ENCODE peak calls at places on chromosomes 4 and X, in four cellular contexts. W, A, D and Q are unnamed samples. For H3K4me1, the result is how much of the 10 kb centered on the place peaks cover.

GRCh38 chrX:2497961-2498780 is 2.6 kb downstream of the DHRSX start:
- DNase-seq in W (no peak), D (no peak), A (no peak), Q (peak)

GRCh38 chr4:28167411-28167810 is 1306.8 kb downstream of the STIM2 start:
- DNase-seq in A (no peak), W (no peak), D (no peak), Q (no peak)

GRCh38 chrX:13934731-13935130 is 95.0 kb downstream of the GEMIN8 start:
- DNase-seq in W (no peak), D (no peak), A (no peak), Q (no peak)

GRCh38 chrX:70672326-70672725 is 227.7 kb downstream of the DLG3 start:
- DNase-seq in W (no peak), A (no peak), D (no peak), Q (no peak)

GRCh38 chr4:156693557-156693956 is 278.0 kb downstream of the PDGFC start:
- DNase-seq in W (no peak), A (no peak), D (no peak), Q (no peak)

GRCh38 chr4:98661356-98662054 is 3.1 kb upstream of the TSPAN5 start:
- DNase-seq in D (no peak), A (no peak), W (no peak), Q (no peak)

GRCh38 chr4:157014621-157015591 is 43.3 kb upstream of the PDGFC start:
- DNase-seq in W (no peak), A (no peak), D (no peak), Q (no peak)

GRCh38 chr4:148445071-148445902 is 3.1 kb upstream of the NR3C2 start:
- DNase-seq in D (peak), W (peak), A (peak), Q (peak)

GRCh38 chr4:108001540-108001939 is 11.9 kb downstream of the HADH start:
- DNase-seq in A (no peak), W (no peak), D (no peak), Q (no peak)

GRCh38 chr4:2417196-2417764 is 1.2 kb downstream of the ZFYVE28 start:
- DNase-seq in W (no peak), D (no peak), A (no peak), Q (no peak)

GRCh38 chrX:30654989-30655607 is 1.9 kb downstream of the GK start:
- DNase-seq in D (no peak), W (no peak), A (no peak), Q (no peak)

GRCh38 chr4:133146574-133147198 is 2.4 kb upstream of the PCDH10 start:
- DNase-seq in W (peak), D (no peak), A (peak), Q (no peak)

GRCh38 chr4:153514001-153514526 is 47.9 kb downstream of the TMEM131L start:
- DNase-seq in A (no peak), W (no peak), D (no peak), Q (no peak)

GRCh38 chr4:87806520-87806919 is 7.2 kb downstream of the IBSP start:
- DNase-seq in W (no peak), D (no peak), A (no peak), Q (no peak)

GRCh38 chrX:74529311-74529710 is 85.1 kb downstream of the RLIM start:
- DNase-seq in D (no peak), W (no peak), A (no peak), Q (no peak)

GRCh38 chr4:128980816-128981326 is 112.5 kb downstream of the SCLT1 start:
- DNase-seq in D (no peak), W (no peak), A (no peak), Q (no peak)

GRCh38 chrX:87578978-87579377 is 61.4 kb downstream of the KLHL4 start:
- DNase-seq in D (no peak), A (no peak), W (no peak), Q (no peak)

GRCh38 chr4:48175806-48176205 is 41.8 kb upstream of the TXK start:
- DNase-seq in D (no peak), A (no peak), W (no peak), Q (no peak)

GRCh38 chr4:85508654-85509053 is 33.7 kb downstream of the ARHGAP24 start:
- DNase-seq in D (no peak), A (no peak), W (no peak), Q (no peak)

GRCh38 chr4:173450281-173450680 is 51.4 kb upstream of the SCRG1 start:
- DNase-seq in D (no peak), A (no peak), W (no peak), Q (no peak)

GRCh38 chrX:153981231-153981630 is 8.7 kb downstream of the TMEM187 start:
- DNase-seq in W (no peak), A (no peak), D (no peak), Q (no peak)

GRCh38 chrX:153981771-153982533 is 9.4 kb downstream of the TMEM187 start:
- DNase-seq in D (peak), W (peak), A (no peak), Q (peak)

GRCh38 chrX:153983321-153983729 is 10.8 kb downstream of the TMEM187 start:
- DNase-seq in W (no peak), D (no peak), A (no peak), Q (no peak)

GRCh38 chrX:153988493-153988892 is 15.9 kb downstream of the TMEM187 start:
- DNase-seq in A (no peak), W (no peak), D (no peak), Q (no peak)

DNA sequence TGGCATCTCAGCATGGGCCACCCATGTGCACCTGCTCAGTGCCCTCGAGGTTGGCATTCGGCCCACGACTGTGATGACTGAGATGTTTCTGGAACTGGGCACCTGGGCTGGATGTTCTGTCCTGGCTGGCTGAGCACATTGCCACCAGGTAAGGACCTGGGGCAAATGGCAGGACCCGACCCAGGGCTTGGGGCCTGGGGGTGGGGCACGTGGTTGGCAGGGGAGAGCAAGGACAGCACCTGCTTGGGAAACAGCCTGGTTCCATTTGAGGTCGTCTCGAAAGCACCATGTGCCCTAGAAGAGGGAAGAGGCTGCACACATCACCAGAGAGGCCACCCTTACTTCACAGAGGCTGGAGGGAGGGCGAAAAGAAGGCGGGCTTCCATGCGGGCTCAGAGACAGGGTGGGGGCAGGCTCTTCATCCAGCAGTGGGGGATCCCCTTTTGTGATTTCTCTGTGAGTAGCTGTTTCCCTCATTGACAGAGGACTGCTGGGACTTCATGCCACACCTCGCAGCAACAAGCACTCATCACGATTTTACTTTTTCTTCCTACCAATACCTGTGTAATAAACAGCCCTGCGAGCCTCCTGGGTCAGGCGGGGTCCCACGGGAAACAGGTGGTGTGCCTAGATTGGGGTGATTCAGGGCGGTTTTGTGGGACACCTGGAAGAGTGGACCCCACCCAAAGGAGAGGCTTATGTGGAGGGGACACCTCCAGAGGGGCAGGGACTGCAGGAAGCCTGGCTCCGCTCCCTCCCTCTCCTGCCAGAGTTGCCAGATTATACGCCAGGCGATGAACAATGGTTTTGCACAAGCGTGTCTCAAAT is 12.0 kb downstream of the TMEM187 start:
- DNase-seq in D (no peak), W (no peak), A (no peak), Q (no peak)
- H3K4me3 ChIP-seq in D (no peak), W (no peak), A (no peak), Q (no peak)

GRCh38 chr4:10113362-10114047 is 3.1 kb downstream of the WDR1 start:
- DNase-seq in D (no peak), W (no peak), A (no peak), Q (no peak)

GRCh38 chr4:10114147-10114546 is 2.5 kb downstream of the WDR1 start:
- DNase-seq in D (no peak), W (no peak), A (no peak), Q (peak)

GRCh38 chr4:10115271-10115656 is 1.3 kb downstream of the WDR1 start:
- DNase-seq in W (no peak), A (no peak), D (no peak), Q (no peak)

GRCh38 chr4:10115657-10116624 is 658 bp downstream of the WDR1 start:
- DNase-seq in D (no peak), W (no peak), A (peak), Q (peak)

GRCh38 chr4:10114607-10115006 is 2.0 kb downstream of the WDR1 start:
- DNase-seq in A (no peak), D (no peak), W (no peak), Q (peak)
- H3K4me1 ChIP-seq in A (under half), D (half or more), W (half or more), Q (under half)

GRCh38 chr4:24801136-24801855 is 5.9 kb downstream of the SOD3 start:
- DNase-seq in W (no peak), D (no peak), A (no peak), Q (no peak)
- H3K4me3 ChIP-seq in W (no peak), D (no peak), A (no peak), Q (no peak)

DNA sequence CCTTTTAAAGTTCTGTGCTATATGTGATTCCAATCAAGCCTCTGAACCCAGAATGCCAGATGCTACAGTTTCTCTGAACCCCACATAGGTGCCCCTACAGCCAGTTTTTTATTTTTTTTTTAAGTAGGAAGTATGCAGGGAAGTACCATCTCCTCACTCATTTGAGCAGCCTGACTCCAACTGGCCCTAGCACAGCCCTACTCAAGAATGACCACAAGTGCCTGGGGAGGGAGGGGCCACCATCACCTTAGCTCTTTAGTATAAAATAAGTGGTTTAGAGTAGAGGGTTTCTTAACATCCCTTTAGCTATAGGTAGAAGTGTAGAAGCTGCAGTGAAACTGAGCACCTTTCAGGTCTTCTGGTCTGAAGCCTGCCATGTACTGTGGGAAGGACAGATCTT is 14.4 kb downstream of the MSN start:
- DNase-seq in W (no peak), D (no peak), A (no peak), Q (no peak)
- H3K4me1 ChIP-seq in W (half or more), D (under half), A (half or more), Q (under half)

GRCh38 chr4:185309770-185310169 is 86.0 kb downstream of the LRP2BP start:
- DNase-seq in W (no peak), A (no peak), D (no peak), Q (no peak)
- H3K4me3 ChIP-seq in W (no peak), A (no peak), D (no peak), Q (no peak)